ENCODE peak calls at places on chromosomes 13 and 19, in four cellular contexts. U is AG04449, S is stomach, Q is astrocyte of the cerebellum. W is an unnamed sample.

GRCh38 chr19:45782820-45783785 is 813 bp upstream of the DMPK start:
- DNase-seq in Q (no peak), U (peak), S (no peak), W (no peak)

GRCh38 chr19:27392027-27392632 is 1820.8 kb downstream of the UQCRFS1 start:
- DNase-seq in U (no peak), S (peak), Q (no peak), W (no peak)

GRCh38 chr13:44768775-44769578 is 192.8 kb upstream of the TSC22D1 start:
- DNase-seq in Q (no peak), S (no peak), U (no peak), W (no peak)

GRCh38 chr13:88042489-88042888 is 371.3 kb downstream of the SLITRK5 start:
- DNase-seq in S (no peak), U (no peak), Q (peak), W (no peak)

GRCh38 chr13:98719527-98720250 is 32.8 kb downstream of the SLC15A1 start:
- DNase-seq in Q (no peak), S (no peak), U (no peak), W (no peak)

GRCh38 chr13:108700421-108701170 is 71.2 kb downstream of the MYO16 start:
- DNase-seq in U (no peak), S (no peak), Q (peak), W (no peak)

GRCh38 chr13:114286808-114287207 is 5.4 kb downstream of the UPF3A start:
- DNase-seq in Q (no peak), S (no peak), U (peak), W (no peak)

GRCh38 chr13:99133230-99133629 is 67.4 kb upstream of the UBAC2 start:
- DNase-seq in Q (no peak), U (no peak), S (no peak), W (no peak)

GRCh38 chr13:75830842-75831241 is 194.7 kb downstream of the LMO7 start:
- DNase-seq in U (peak), S (no peak), Q (peak), W (no peak)

GRCh38 chr19:34633806-34634205 is 43.2 kb downstream of the SCGB2B2 start:
- DNase-seq in U (no peak), Q (no peak), S (no peak), W (no peak)

GRCh38 chr13:94079876-94080275 is 399.6 kb downstream of the DCT start:
- DNase-seq in Q (no peak), U (no peak), S (no peak), W (no peak)

GRCh38 chr13:94080527-94080926 is 399.0 kb downstream of the DCT start:
- DNase-seq in U (no peak), S (no peak), Q (no peak), W (no peak)
- H3K4me3 ChIP-seq in U (no peak), S (no peak), Q (no peak), W (no peak)

DNA sequence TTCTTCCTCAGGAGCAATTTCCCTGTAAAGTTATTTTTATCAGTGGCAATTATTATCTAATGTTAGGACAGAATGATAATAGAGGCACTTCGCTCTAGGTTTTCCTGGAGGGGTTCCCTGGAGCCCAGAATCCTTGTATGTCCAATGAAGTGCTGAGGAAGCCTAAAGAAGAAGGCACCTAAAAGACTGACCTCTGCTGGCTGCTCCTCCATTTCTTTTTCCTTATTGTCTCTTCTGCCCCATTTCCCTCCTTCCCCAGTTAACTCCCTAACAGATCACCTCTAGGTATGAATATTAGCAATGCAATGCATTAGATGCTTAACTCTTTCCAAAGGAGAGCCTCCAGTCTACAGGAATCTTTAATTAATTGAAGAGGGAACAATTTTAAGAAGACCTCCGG is 985.4 kb downstream of the DIAPH3 start:
- DNase-seq in U (no peak), S (no peak), Q (no peak), W (no peak)
- TF ChIP-seq CTCF in U (peak), S (no peak), Q (peak), W (peak)

GRCh38 chr19:18245297-18245696 is 19.1 kb upstream of the PDE4C start:
- DNase-seq in S (no peak), Q (no peak), U (no peak), W (no peak)
- H3K4me3 ChIP-seq in S (no peak), Q (no peak), U (no peak), W (no peak)

GRCh38 chr19:38079926-38080380 is 144.1 kb downstream of the DPF1 start:
- DNase-seq in U (peak), Q (peak), S (peak), W (peak)
- TF ChIP-seq CTCF in U (no peak), Q (no peak), S (no peak), W (no peak)

GRCh38 chr19:6947745-6948144 is 60.4 kb downstream of the ADGRE1 start:
- DNase-seq in U (no peak), S (no peak), Q (no peak), W (no peak)

GRCh38 chr19:6952956-6953355 is 65.6 kb downstream of the ADGRE1 start:
- DNase-seq in S (no peak), U (no peak), Q (no peak), W (no peak)

GRCh38 chr19:6945733-6946132 is 58.4 kb downstream of the ADGRE1 start:
- DNase-seq in Q (no peak), S (no peak), U (no peak), W (no peak)

GRCh38 chr19:6948884-6949283 is 61.5 kb downstream of the ADGRE1 start:
- DNase-seq in U (no peak), S (no peak), Q (no peak), W (no peak)
- H3K4me3 ChIP-seq in U (no peak), S (no peak), Q (no peak), W (no peak)

GRCh38 chr13:74794582-74794981 is 660.4 kb upstream of the KLF12 start:
- DNase-seq in S (no peak), U (no peak), Q (no peak), W (no peak)

GRCh38 chr13:74795526-74795925 is 661.3 kb upstream of the KLF12 start:
- DNase-seq in Q (no peak), S (no peak), U (no peak), W (no peak)

GRCh38 chr13:74794147-74794546 is 659.9 kb upstream of the KLF12 start:
- DNase-seq in S (no peak), U (no peak), Q (no peak), W (no peak)

DNA sequence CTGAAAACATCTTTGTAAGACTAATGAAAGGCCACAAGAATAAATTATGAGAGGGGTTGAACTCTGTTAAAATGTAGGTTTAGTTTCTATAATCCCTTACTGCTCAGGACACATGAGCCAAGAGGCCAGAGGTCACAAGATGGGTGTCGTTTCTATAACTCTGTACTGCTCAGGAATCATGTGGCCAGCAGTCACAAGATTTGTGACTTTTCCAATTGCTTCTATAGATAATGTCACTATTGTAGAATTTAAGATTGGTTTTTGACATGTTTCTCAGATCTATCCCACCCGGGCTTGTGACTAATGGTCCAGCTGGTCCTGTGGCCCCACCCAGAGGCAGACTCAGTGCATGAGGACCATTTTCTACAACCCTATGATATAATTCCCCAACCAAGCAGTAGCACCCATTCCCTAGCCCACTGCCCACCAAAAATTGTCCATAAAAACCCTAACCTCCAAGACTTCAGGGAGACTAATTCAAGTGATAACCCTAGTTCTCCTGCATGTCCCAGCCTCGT is 662.0 kb upstream of the KLF12 start:
- DNase-seq in U (no peak), S (no peak), Q (no peak), W (no peak)
- TF ChIP-seq CTCF in U (no peak), S (no peak), Q (no peak), W (no peak)

GRCh38 chr19:51063664-51064063 is 1.2 kb downstream of the KLK13 start:
- DNase-seq in Q (no peak), U (no peak), S (peak), W (no peak)

GRCh38 chr19:51066393-51066792 is 1.5 kb upstream of the KLK13 start:
- DNase-seq in U (no peak), S (peak), Q (no peak), W (no peak)

GRCh38 chr19:51065221-51065960 is 499 bp upstream of the KLK13 start:
- DNase-seq in U (no peak), Q (no peak), S (peak), W (no peak)

GRCh38 chr19:51066816-51067215 is 1.9 kb upstream of the KLK13 start:
- DNase-seq in Q (no peak), S (no peak), U (no peak), W (peak)

GRCh38 chr19:51064534-51065220 is at the start of gene KLK13:
- DNase-seq in U (no peak), S (peak), Q (no peak), W (no peak)
- H3K4me3 ChIP-seq in U (no peak), S (peak), Q (no peak), W (no peak)

GRCh38 chr13:113216165-113217056 is 7.0 kb downstream of the CUL4A start:
- DNase-seq in U (no peak), Q (no peak), S (peak), W (peak)

GRCh38 chr13:113224486-113224885 is 15.1 kb downstream of the CUL4A start:
- DNase-seq in Q (no peak), U (no peak), S (no peak), W (no peak)

GRCh38 chr13:113219311-113219940 is 10.0 kb downstream of the CUL4A start:
- DNase-seq in S (no peak), U (no peak), Q (no peak), W (no peak)

GRCh38 chr13:113220141-113220598 is 10.8 kb downstream of the CUL4A start:
- DNase-seq in Q (no peak), U (no peak), S (peak), W (no peak)

DNA sequence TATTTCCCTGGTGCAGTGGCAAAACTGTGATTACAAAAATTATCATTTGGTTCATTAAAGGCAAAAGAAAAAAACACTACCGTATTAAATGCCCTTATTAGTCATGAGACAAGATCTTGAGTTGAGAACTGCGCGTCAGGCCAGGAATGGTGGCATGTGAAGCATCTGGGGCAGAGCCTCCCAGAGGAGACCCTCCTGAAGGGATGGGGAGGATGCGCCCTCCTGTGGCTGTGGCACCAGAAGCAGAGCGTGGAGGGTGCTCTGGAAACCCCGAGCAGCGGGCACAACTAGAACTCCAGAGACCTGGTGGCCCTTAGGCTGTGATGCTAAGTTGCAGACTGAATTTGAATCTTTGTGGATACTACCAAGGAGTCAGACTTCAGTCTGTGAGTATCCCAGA is 11.5 kb downstream of the CUL4A start:
- DNase-seq in Q (no peak), S (no peak), U (no peak), W (no peak)
- TF ChIP-seq CTCF in Q (peak), S (no peak), U (peak), W (no peak)

W was measured in LNCaP clone FGC.